ENCODE peak calls at places on chromosomes 12 and 14, in six cellular contexts. One of them, this sample, is unnamed.

GRCh38 chr12:27644446-27644845 is 51.8 kb upstream of the REP15 start:
- DNase-seq in lower leg skin: no peak
- DNase-seq in KG1: no peak
- DNase-seq in fibroblast of mammary gland: peak; percentile 72
- DNase-seq in Caco-2: no peak
- DNase-seq in Daoy: no peak
- DNase-seq in this sample: no peak

GRCh38 chr12:60834806-60835205 is 1239.0 kb downstream of the SLC16A7 start:
- DNase-seq in lower leg skin: no peak
- DNase-seq in KG1: no peak
- DNase-seq in fibroblast of mammary gland: no peak
- DNase-seq in Caco-2: no peak
- DNase-seq in Daoy: no peak
- DNase-seq in this sample: no peak

GRCh38 chr12:109989380-109989779 is 6.8 kb downstream of the GIT2 start:
- DNase-seq in lower leg skin: no peak
- DNase-seq in KG1: no peak
- DNase-seq in fibroblast of mammary gland: no peak
- DNase-seq in Caco-2: no peak
- DNase-seq in Daoy: no peak
- DNase-seq in this sample: no peak

GRCh38 chr12:59393506-59393905 is 202.3 kb upstream of the SLC16A7 start:
- DNase-seq in lower leg skin: no peak
- DNase-seq in KG1: no peak
- DNase-seq in fibroblast of mammary gland: no peak
- DNase-seq in Caco-2: no peak
- DNase-seq in Daoy: no peak
- DNase-seq in this sample: no peak

GRCh38 chr12:124531281-124531745 is 36.1 kb downstream of the NCOR2 start:
- DNase-seq in lower leg skin: no peak
- DNase-seq in KG1: no peak
- DNase-seq in fibroblast of mammary gland: no peak
- DNase-seq in Caco-2: no peak
- DNase-seq in Daoy: no peak
- DNase-seq in this sample: no peak

GRCh38 chr12:95322335-95322734 is 104.7 kb downstream of the VEZT start:
- DNase-seq in lower leg skin: no peak
- DNase-seq in KG1: no peak
- DNase-seq in fibroblast of mammary gland: peak; percentile 82
- DNase-seq in Caco-2: no peak
- DNase-seq in Daoy: peak; percentile 23
- DNase-seq in this sample: no peak

GRCh38 chr14:59428581-59429012 is 36.6 kb downstream of the GPR135 start:
- DNase-seq in lower leg skin: no peak
- DNase-seq in KG1: no peak
- DNase-seq in fibroblast of mammary gland: peak; percentile 94
- DNase-seq in Caco-2: no peak
- DNase-seq in Daoy: peak; percentile 33
- DNase-seq in this sample: no peak

GRCh38 chr12:121668750-121669524 is 517 bp downstream of the MORN3 start:
- DNase-seq in lower leg skin: no peak
- DNase-seq in KG1: peak; percentile 31
- DNase-seq in fibroblast of mammary gland: peak; percentile 38
- DNase-seq in Caco-2: peak; percentile 72
- DNase-seq in Daoy: peak; percentile 53
- DNase-seq in this sample: no peak

GRCh38 chr12:25894759-25895158 is 63.7 kb upstream of the RASSF8 start:
- DNase-seq in lower leg skin: no peak
- DNase-seq in KG1: no peak
- DNase-seq in fibroblast of mammary gland: no peak
- DNase-seq in Caco-2: no peak
- DNase-seq in Daoy: no peak
- DNase-seq in this sample: no peak

GRCh38 chr12:120453977-120454376 is 7.7 kb downstream of the GATC start:
- DNase-seq in lower leg skin: no peak
- DNase-seq in KG1: no peak
- DNase-seq in fibroblast of mammary gland: peak; percentile 44
- DNase-seq in Caco-2: no peak
- DNase-seq in Daoy: no peak
- DNase-seq in this sample: no peak

GRCh38 chr14:54291491-54292191 is 105.2 kb upstream of the CDKN3 start:
- DNase-seq in lower leg skin: no peak
- DNase-seq in KG1: no peak
- DNase-seq in fibroblast of mammary gland: no peak
- DNase-seq in Caco-2: peak; percentile 56
- DNase-seq in Daoy: peak; percentile 33
- DNase-seq in this sample: no peak

GRCh38 chr14:105163040-105163742 is 5.4 kb downstream of the JAG2 start:
- DNase-seq in lower leg skin: no peak
- DNase-seq in KG1: no peak
- DNase-seq in fibroblast of mammary gland: no peak
- DNase-seq in Caco-2: no peak
- DNase-seq in Daoy: no peak
- DNase-seq in this sample: no peak

GRCh38 chr12:2609020-2609419 is 185.8 kb upstream of the FKBP4 start:
- DNase-seq in lower leg skin: no peak
- DNase-seq in KG1: no peak
- DNase-seq in fibroblast of mammary gland: no peak
- DNase-seq in Caco-2: no peak
- DNase-seq in Daoy: peak; percentile 40
- DNase-seq in this sample: no peak

GRCh38 chr14:80313806-80314205 is 102.5 kb upstream of the DIO2 start:
- DNase-seq in lower leg skin: no peak
- DNase-seq in KG1: no peak
- DNase-seq in fibroblast of mammary gland: no peak
- DNase-seq in Caco-2: no peak
- DNase-seq in Daoy: no peak
- DNase-seq in this sample: no peak

GRCh38 chr12:89451876-89452275 is 72.7 kb downstream of the GALNT4 start:
- DNase-seq in lower leg skin: no peak
- DNase-seq in KG1: no peak
- DNase-seq in fibroblast of mammary gland: peak; percentile 43
- DNase-seq in Caco-2: no peak
- DNase-seq in Daoy: peak; percentile 85
- DNase-seq in this sample: peak; percentile 81

GRCh38 chr14:104364830-104365229 is 214.7 kb upstream of the C14orf180 start:
- DNase-seq in lower leg skin: no peak
- DNase-seq in KG1: no peak
- DNase-seq in fibroblast of mammary gland: no peak
- DNase-seq in Caco-2: no peak
- DNase-seq in Daoy: no peak
- DNase-seq in this sample: no peak

GRCh38 chr12:24307716-24308335 is 358.4 kb upstream of the SOX5 start:
- DNase-seq in lower leg skin: no peak
- DNase-seq in KG1: no peak
- DNase-seq in fibroblast of mammary gland: no peak
- DNase-seq in Caco-2: no peak
- DNase-seq in Daoy: no peak
- DNase-seq in this sample: no peak

GRCh38 chr12:105256921-105257320 is 20.9 kb upstream of the APPL2 start:
- DNase-seq in lower leg skin: no peak
- DNase-seq in KG1: no peak
- DNase-seq in fibroblast of mammary gland: peak; percentile 78
- DNase-seq in Caco-2: no peak
- DNase-seq in Daoy: no peak
- DNase-seq in this sample: peak; percentile 49

GRCh38 chr12:57008113-57008687 is 1.9 kb upstream of the ZBTB39 start:
- DNase-seq in lower leg skin: no peak
- DNase-seq in KG1: peak; percentile 3
- DNase-seq in fibroblast of mammary gland: peak; percentile 76
- DNase-seq in Caco-2: no peak
- DNase-seq in Daoy: peak; percentile 41
- DNase-seq in this sample: peak; percentile 50

GRCh38 chr12:46439793-46440511 is 67.4 kb upstream of the SLC38A2 start:
- DNase-seq in lower leg skin: no peak
- DNase-seq in KG1: no peak
- DNase-seq in fibroblast of mammary gland: peak; percentile 92
- DNase-seq in Caco-2: no peak
- DNase-seq in Daoy: no peak
- DNase-seq in this sample: no peak

GRCh38 chr12:52884526-52885293 is 20.2 kb downstream of the KRT8 start:
- DNase-seq in lower leg skin: peak; percentile 95
- DNase-seq in KG1: peak; percentile 13
- DNase-seq in fibroblast of mammary gland: peak; percentile 42
- DNase-seq in Caco-2: peak; percentile 89
- DNase-seq in Daoy: peak; percentile 71
- DNase-seq in this sample: no peak

GRCh38 chr12:126247936-126248335 is 1182.7 kb downstream of the AACS start:
- DNase-seq in lower leg skin: no peak
- DNase-seq in KG1: no peak
- DNase-seq in fibroblast of mammary gland: no peak
- DNase-seq in Caco-2: no peak
- DNase-seq in Daoy: peak; percentile 4
- DNase-seq in this sample: no peak

GRCh38 chr14:99573436-99574098 is 30.4 kb downstream of the CCDC85C start:
- DNase-seq in lower leg skin: no peak
- DNase-seq in KG1: no peak
- DNase-seq in fibroblast of mammary gland: no peak
- DNase-seq in Caco-2: no peak
- DNase-seq in Daoy: no peak
- DNase-seq in this sample: no peak